ENCODE peak calls at places on chromosomes 13 and 19, in eight cellular contexts. One of them, this sample, is unnamed.

GRCh38 chr19:12779162-12779993 is 4.0 kb upstream of the HOOK2 start:
- DNase-seq in AG09319: peak
- DNase-seq in stromal cell of bone marrow: peak
- DNase-seq in stimulated activated CD8-positive, alpha-beta memory T cell treated with anti-CD3 and anti-CD28 coated beads, Interleukin-7, amount 100 ng/mL, for 1 hour: no peak
- DNase-seq in pancreas: peak
- DNase-seq in activated B cell treated with CpG ODN at 0.5 μM for 24 hours: no peak
- DNase-seq in activated CD4-positive, alpha-beta T cell treated with anti-CD3 and anti-CD28 coated beads, Interleukin-2, amount 50 U/mL, for 1 hour: no peak
- DNase-seq in ELR: peak
- DNase-seq in this sample: peak

GRCh38 chr13:28355822-28356371 is 139.0 kb downstream of the FLT1 start:
- DNase-seq in stimulated activated CD8-positive, alpha-beta memory T cell treated with anti-CD3 and anti-CD28 coated beads, Interleukin-7, amount 100 ng/mL, for 1 hour: no peak
- DNase-seq in activated B cell treated with CpG ODN at 0.5 μM for 24 hours: no peak
- DNase-seq in stromal cell of bone marrow: peak
- DNase-seq in pancreas: no peak
- DNase-seq in activated CD4-positive, alpha-beta T cell treated with anti-CD3 and anti-CD28 coated beads, Interleukin-2, amount 50 U/mL, for 1 hour: no peak
- DNase-seq in AG09319: no peak
- DNase-seq in ELR: peak
- DNase-seq in this sample: peak

GRCh38 chr13:106505295-106505694 is 30.2 kb downstream of the EFNB2 start:
- DNase-seq in ELR: no peak
- DNase-seq in activated B cell treated with CpG ODN at 0.5 μM for 24 hours: no peak
- DNase-seq in stimulated activated CD8-positive, alpha-beta memory T cell treated with anti-CD3 and anti-CD28 coated beads, Interleukin-7, amount 100 ng/mL, for 1 hour: no peak
- DNase-seq in activated CD4-positive, alpha-beta T cell treated with anti-CD3 and anti-CD28 coated beads, Interleukin-2, amount 50 U/mL, for 1 hour: no peak
- DNase-seq in AG09319: no peak
- DNase-seq in pancreas: no peak
- DNase-seq in stromal cell of bone marrow: no peak
- DNase-seq in this sample: no peak

GRCh38 chr13:47076536-47076935 is 179.7 kb upstream of the HTR2A start:
- DNase-seq in pancreas: no peak
- DNase-seq in activated B cell treated with CpG ODN at 0.5 μM for 24 hours: no peak
- DNase-seq in stimulated activated CD8-positive, alpha-beta memory T cell treated with anti-CD3 and anti-CD28 coated beads, Interleukin-7, amount 100 ng/mL, for 1 hour: no peak
- DNase-seq in AG09319: no peak
- DNase-seq in activated CD4-positive, alpha-beta T cell treated with anti-CD3 and anti-CD28 coated beads, Interleukin-2, amount 50 U/mL, for 1 hour: no peak
- DNase-seq in ELR: peak
- DNase-seq in stromal cell of bone marrow: no peak
- DNase-seq in this sample: peak

GRCh38 chr19:46722004-46722380 is 5.1 kb upstream of the PRKD2 start:
- DNase-seq in activated B cell treated with CpG ODN at 0.5 μM for 24 hours: no peak
- DNase-seq in stimulated activated CD8-positive, alpha-beta memory T cell treated with anti-CD3 and anti-CD28 coated beads, Interleukin-7, amount 100 ng/mL, for 1 hour: no peak
- DNase-seq in pancreas: no peak
- DNase-seq in AG09319: no peak
- DNase-seq in ELR: peak
- DNase-seq in stromal cell of bone marrow: no peak
- DNase-seq in activated CD4-positive, alpha-beta T cell treated with anti-CD3 and anti-CD28 coated beads, Interleukin-2, amount 50 U/mL, for 1 hour: no peak
- DNase-seq in this sample: no peak

GRCh38 chr19:41009700-41010235 is 18.7 kb downstream of the CYP2B6 start:
- DNase-seq in activated CD4-positive, alpha-beta T cell treated with anti-CD3 and anti-CD28 coated beads, Interleukin-2, amount 50 U/mL, for 1 hour: no peak
- DNase-seq in pancreas: no peak
- DNase-seq in stromal cell of bone marrow: no peak
- DNase-seq in AG09319: no peak
- DNase-seq in activated B cell treated with CpG ODN at 0.5 μM for 24 hours: no peak
- DNase-seq in ELR: no peak
- DNase-seq in stimulated activated CD8-positive, alpha-beta memory T cell treated with anti-CD3 and anti-CD28 coated beads, Interleukin-7, amount 100 ng/mL, for 1 hour: no peak
- DNase-seq in this sample: no peak

GRCh38 chr19:32748497-32748896 is 28.9 kb downstream of the TDRD12 start:
- DNase-seq in pancreas: no peak
- DNase-seq in AG09319: no peak
- DNase-seq in stromal cell of bone marrow: no peak
- DNase-seq in stimulated activated CD8-positive, alpha-beta memory T cell treated with anti-CD3 and anti-CD28 coated beads, Interleukin-7, amount 100 ng/mL, for 1 hour: no peak
- DNase-seq in activated B cell treated with CpG ODN at 0.5 μM for 24 hours: no peak
- DNase-seq in activated CD4-positive, alpha-beta T cell treated with anti-CD3 and anti-CD28 coated beads, Interleukin-2, amount 50 U/mL, for 1 hour: no peak
- DNase-seq in ELR: no peak
- DNase-seq in this sample: no peak

GRCh38 chr13:24074687-24075086 is 85.8 kb upstream of the SPATA13 start:
- DNase-seq in AG09319: no peak
- DNase-seq in activated CD4-positive, alpha-beta T cell treated with anti-CD3 and anti-CD28 coated beads, Interleukin-2, amount 50 U/mL, for 1 hour: no peak
- DNase-seq in pancreas: peak
- DNase-seq in stromal cell of bone marrow: no peak
- DNase-seq in activated B cell treated with CpG ODN at 0.5 μM for 24 hours: no peak
- DNase-seq in stimulated activated CD8-positive, alpha-beta memory T cell treated with anti-CD3 and anti-CD28 coated beads, Interleukin-7, amount 100 ng/mL, for 1 hour: no peak
- DNase-seq in ELR: no peak
- DNase-seq in this sample: no peak

GRCh38 chr13:97631158-97631557 is 197.2 kb downstream of the RAP2A start:
- DNase-seq in pancreas: no peak
- DNase-seq in activated CD4-positive, alpha-beta T cell treated with anti-CD3 and anti-CD28 coated beads, Interleukin-2, amount 50 U/mL, for 1 hour: no peak
- DNase-seq in stimulated activated CD8-positive, alpha-beta memory T cell treated with anti-CD3 and anti-CD28 coated beads, Interleukin-7, amount 100 ng/mL, for 1 hour: no peak
- DNase-seq in activated B cell treated with CpG ODN at 0.5 μM for 24 hours: no peak
- DNase-seq in stromal cell of bone marrow: no peak
- DNase-seq in ELR: peak
- DNase-seq in AG09319: no peak
- DNase-seq in this sample: peak

GRCh38 chr19:13797870-13798269 is 2.6 kb downstream of the ZSWIM4 start:
- DNase-seq in stimulated activated CD8-positive, alpha-beta memory T cell treated with anti-CD3 and anti-CD28 coated beads, Interleukin-7, amount 100 ng/mL, for 1 hour: no peak
- DNase-seq in activated CD4-positive, alpha-beta T cell treated with anti-CD3 and anti-CD28 coated beads, Interleukin-2, amount 50 U/mL, for 1 hour: no peak
- DNase-seq in AG09319: no peak
- DNase-seq in activated B cell treated with CpG ODN at 0.5 μM for 24 hours: no peak
- DNase-seq in ELR: peak
- DNase-seq in stromal cell of bone marrow: peak
- DNase-seq in pancreas: no peak
- DNase-seq in this sample: peak

GRCh38 chr19:33339016-33339749 is 34.3 kb upstream of the CEBPG start:
- DNase-seq in ELR: peak
- DNase-seq in stimulated activated CD8-positive, alpha-beta memory T cell treated with anti-CD3 and anti-CD28 coated beads, Interleukin-7, amount 100 ng/mL, for 1 hour: no peak
- DNase-seq in stromal cell of bone marrow: no peak
- DNase-seq in pancreas: no peak
- DNase-seq in AG09319: no peak
- DNase-seq in activated CD4-positive, alpha-beta T cell treated with anti-CD3 and anti-CD28 coated beads, Interleukin-2, amount 50 U/mL, for 1 hour: no peak
- DNase-seq in activated B cell treated with CpG ODN at 0.5 μM for 24 hours: no peak
- DNase-seq in this sample: peak

GRCh38 chr19:52741951-52742485 is 7.2 kb upstream of the ZNF611 start:
- DNase-seq in pancreas: no peak
- DNase-seq in activated CD4-positive, alpha-beta T cell treated with anti-CD3 and anti-CD28 coated beads, Interleukin-2, amount 50 U/mL, for 1 hour: no peak
- DNase-seq in ELR: no peak
- DNase-seq in stimulated activated CD8-positive, alpha-beta memory T cell treated with anti-CD3 and anti-CD28 coated beads, Interleukin-7, amount 100 ng/mL, for 1 hour: no peak
- DNase-seq in activated B cell treated with CpG ODN at 0.5 μM for 24 hours: no peak
- DNase-seq in AG09319: no peak
- DNase-seq in stromal cell of bone marrow: no peak
- DNase-seq in this sample: no peak

GRCh38 chr19:12202250-12202649 is 39.4 kb downstream of the ZNF136 start:
- DNase-seq in stromal cell of bone marrow: peak
- DNase-seq in activated B cell treated with CpG ODN at 0.5 μM for 24 hours: peak
- DNase-seq in pancreas: no peak
- DNase-seq in activated CD4-positive, alpha-beta T cell treated with anti-CD3 and anti-CD28 coated beads, Interleukin-2, amount 50 U/mL, for 1 hour: peak
- DNase-seq in ELR: peak
- DNase-seq in stimulated activated CD8-positive, alpha-beta memory T cell treated with anti-CD3 and anti-CD28 coated beads, Interleukin-7, amount 100 ng/mL, for 1 hour: no peak
- DNase-seq in AG09319: no peak
- DNase-seq in this sample: no peak

GRCh38 chr13:88979465-88980180 is 1308.5 kb downstream of the SLITRK5 start:
- DNase-seq in pancreas: no peak
- DNase-seq in stromal cell of bone marrow: no peak
- DNase-seq in ELR: peak
- DNase-seq in activated B cell treated with CpG ODN at 0.5 μM for 24 hours: no peak
- DNase-seq in stimulated activated CD8-positive, alpha-beta memory T cell treated with anti-CD3 and anti-CD28 coated beads, Interleukin-7, amount 100 ng/mL, for 1 hour: no peak
- DNase-seq in activated CD4-positive, alpha-beta T cell treated with anti-CD3 and anti-CD28 coated beads, Interleukin-2, amount 50 U/mL, for 1 hour: no peak
- DNase-seq in AG09319: no peak
- DNase-seq in this sample: no peak

GRCh38 chr19:15118248-15118647 is 11.0 kb downstream of the SYDE1 start:
- DNase-seq in pancreas: no peak
- DNase-seq in AG09319: no peak
- DNase-seq in activated CD4-positive, alpha-beta T cell treated with anti-CD3 and anti-CD28 coated beads, Interleukin-2, amount 50 U/mL, for 1 hour: no peak
- DNase-seq in ELR: no peak
- DNase-seq in stromal cell of bone marrow: no peak
- DNase-seq in stimulated activated CD8-positive, alpha-beta memory T cell treated with anti-CD3 and anti-CD28 coated beads, Interleukin-7, amount 100 ng/mL, for 1 hour: no peak
- DNase-seq in activated B cell treated with CpG ODN at 0.5 μM for 24 hours: no peak
- DNase-seq in this sample: no peak

GRCh38 chr19:14434543-14435319 is 1.6 kb downstream of the PKN1 start:
- DNase-seq in stromal cell of bone marrow: peak
- DNase-seq in activated B cell treated with CpG ODN at 0.5 μM for 24 hours: no peak
- DNase-seq in ELR: peak
- DNase-seq in activated CD4-positive, alpha-beta T cell treated with anti-CD3 and anti-CD28 coated beads, Interleukin-2, amount 50 U/mL, for 1 hour: no peak
- DNase-seq in AG09319: no peak
- DNase-seq in pancreas: peak
- DNase-seq in stimulated activated CD8-positive, alpha-beta memory T cell treated with anti-CD3 and anti-CD28 coated beads, Interleukin-7, amount 100 ng/mL, for 1 hour: no peak
- DNase-seq in this sample: peak

GRCh38 chr19:46859637-46860124 is 1.1 kb upstream of the ARHGAP35 start:
- DNase-seq in pancreas: peak
- DNase-seq in activated B cell treated with CpG ODN at 0.5 μM for 24 hours: no peak
- DNase-seq in stimulated activated CD8-positive, alpha-beta memory T cell treated with anti-CD3 and anti-CD28 coated beads, Interleukin-7, amount 100 ng/mL, for 1 hour: no peak
- DNase-seq in ELR: peak
- DNase-seq in stromal cell of bone marrow: no peak
- DNase-seq in AG09319: no peak
- DNase-seq in activated CD4-positive, alpha-beta T cell treated with anti-CD3 and anti-CD28 coated beads, Interleukin-2, amount 50 U/mL, for 1 hour: no peak
- DNase-seq in this sample: peak

GRCh38 chr13:41356788-41357187 is 45.7 kb downstream of the NAA16 start:
- DNase-seq in activated B cell treated with CpG ODN at 0.5 μM for 24 hours: no peak
- DNase-seq in ELR: no peak
- DNase-seq in AG09319: no peak
- DNase-seq in pancreas: no peak
- DNase-seq in stromal cell of bone marrow: no peak
- DNase-seq in activated CD4-positive, alpha-beta T cell treated with anti-CD3 and anti-CD28 coated beads, Interleukin-2, amount 50 U/mL, for 1 hour: peak
- DNase-seq in stimulated activated CD8-positive, alpha-beta memory T cell treated with anti-CD3 and anti-CD28 coated beads, Interleukin-7, amount 100 ng/mL, for 1 hour: no peak
- DNase-seq in this sample: no peak

GRCh38 chr19:48249502-48250014 is 6.2 kb downstream of the CARD8 start:
- DNase-seq in activated B cell treated with CpG ODN at 0.5 μM for 24 hours: peak
- DNase-seq in pancreas: no peak
- DNase-seq in stromal cell of bone marrow: no peak
- DNase-seq in stimulated activated CD8-positive, alpha-beta memory T cell treated with anti-CD3 and anti-CD28 coated beads, Interleukin-7, amount 100 ng/mL, for 1 hour: peak
- DNase-seq in activated CD4-positive, alpha-beta T cell treated with anti-CD3 and anti-CD28 coated beads, Interleukin-2, amount 50 U/mL, for 1 hour: peak
- DNase-seq in ELR: peak
- DNase-seq in AG09319: no peak
- DNase-seq in this sample: no peak

GRCh38 chr19:57165846-57166245 is 1.4 kb downstream of the DUXA start:
- DNase-seq in ELR: peak
- DNase-seq in AG09319: no peak
- DNase-seq in stimulated activated CD8-positive, alpha-beta memory T cell treated with anti-CD3 and anti-CD28 coated beads, Interleukin-7, amount 100 ng/mL, for 1 hour: no peak
- DNase-seq in pancreas: no peak
- DNase-seq in activated CD4-positive, alpha-beta T cell treated with anti-CD3 and anti-CD28 coated beads, Interleukin-2, amount 50 U/mL, for 1 hour: no peak
- DNase-seq in activated B cell treated with CpG ODN at 0.5 μM for 24 hours: no peak
- DNase-seq in stromal cell of bone marrow: no peak
- DNase-seq in this sample: no peak

GRCh38 chr13:57557979-57558529 is 73.5 kb upstream of the PCDH17 start:
- DNase-seq in AG09319: no peak
- DNase-seq in stromal cell of bone marrow: no peak
- DNase-seq in ELR: no peak
- DNase-seq in pancreas: no peak
- DNase-seq in activated CD4-positive, alpha-beta T cell treated with anti-CD3 and anti-CD28 coated beads, Interleukin-2, amount 50 U/mL, for 1 hour: no peak
- DNase-seq in stimulated activated CD8-positive, alpha-beta memory T cell treated with anti-CD3 and anti-CD28 coated beads, Interleukin-7, amount 100 ng/mL, for 1 hour: no peak
- DNase-seq in activated B cell treated with CpG ODN at 0.5 μM for 24 hours: no peak
- DNase-seq in this sample: no peak

GRCh38 chr13:76455960-76456359 is 430.2 kb downstream of the KCTD12 start:
- DNase-seq in ELR: peak
- DNase-seq in stromal cell of bone marrow: peak
- DNase-seq in stimulated activated CD8-positive, alpha-beta memory T cell treated with anti-CD3 and anti-CD28 coated beads, Interleukin-7, amount 100 ng/mL, for 1 hour: no peak
- DNase-seq in activated B cell treated with CpG ODN at 0.5 μM for 24 hours: no peak
- DNase-seq in AG09319: peak
- DNase-seq in activated CD4-positive, alpha-beta T cell treated with anti-CD3 and anti-CD28 coated beads, Interleukin-2, amount 50 U/mL, for 1 hour: no peak
- DNase-seq in pancreas: no peak
- DNase-seq in this sample: peak

GRCh38 chr13:113216165-113217056 is 7.0 kb downstream of the CUL4A start:
- DNase-seq in stromal cell of bone marrow: peak
- DNase-seq in ELR: peak
- DNase-seq in activated CD4-positive, alpha-beta T cell treated with anti-CD3 and anti-CD28 coated beads, Interleukin-2, amount 50 U/mL, for 1 hour: no peak
- DNase-seq in activated B cell treated with CpG ODN at 0.5 μM for 24 hours: no peak
- DNase-seq in stimulated activated CD8-positive, alpha-beta memory T cell treated with anti-CD3 and anti-CD28 coated beads, Interleukin-7, amount 100 ng/mL, for 1 hour: no peak
- DNase-seq in pancreas: peak
- DNase-seq in AG09319: no peak
- DNase-seq in this sample: peak

GRCh38 chr13:49690133-49690989 is 925 bp downstream of the EBPL start:
- DNase-seq in activated B cell treated with CpG ODN at 0.5 μM for 24 hours: no peak
- DNase-seq in stimulated activated CD8-positive, alpha-beta memory T cell treated with anti-CD3 and anti-CD28 coated beads, Interleukin-7, amount 100 ng/mL, for 1 hour: no peak
- DNase-seq in ELR: peak
- DNase-seq in pancreas: peak
- DNase-seq in activated CD4-positive, alpha-beta T cell treated with anti-CD3 and anti-CD28 coated beads, Interleukin-2, amount 50 U/mL, for 1 hour: no peak
- DNase-seq in stromal cell of bone marrow: no peak
- DNase-seq in AG09319: no peak
- DNase-seq in this sample: peak

GRCh38 chr13:95184317-95184716 is 116.9 kb downstream of the ABCC4 start:
- DNase-seq in stimulated activated CD8-positive, alpha-beta memory T cell treated with anti-CD3 and anti-CD28 coated beads, Interleukin-7, amount 100 ng/mL, for 1 hour: no peak
- DNase-seq in stromal cell of bone marrow: no peak
- DNase-seq in activated B cell treated with CpG ODN at 0.5 μM for 24 hours: no peak
- DNase-seq in ELR: no peak
- DNase-seq in AG09319: no peak
- DNase-seq in activated CD4-positive, alpha-beta T cell treated with anti-CD3 and anti-CD28 coated beads, Interleukin-2, amount 50 U/mL, for 1 hour: no peak
- DNase-seq in pancreas: no peak
- DNase-seq in this sample: no peak

GRCh38 chr13:35723061-35723461 is 246.6 kb upstream of the MAB21L1 start:
- DNase-seq in activated B cell treated with CpG ODN at 0.5 μM for 24 hours: no peak
- DNase-seq in AG09319: peak
- DNase-seq in stromal cell of bone marrow: no peak
- DNase-seq in stimulated activated CD8-positive, alpha-beta memory T cell treated with anti-CD3 and anti-CD28 coated beads, Interleukin-7, amount 100 ng/mL, for 1 hour: no peak
- DNase-seq in pancreas: no peak
- DNase-seq in ELR: peak
- DNase-seq in activated CD4-positive, alpha-beta T cell treated with anti-CD3 and anti-CD28 coated beads, Interleukin-2, amount 50 U/mL, for 1 hour: no peak
- DNase-seq in this sample: peak

GRCh38 chr19:37221136-37221535 is 3.1 kb downstream of the ZNF383 start:
- DNase-seq in activated CD4-positive, alpha-beta T cell treated with anti-CD3 and anti-CD28 coated beads, Interleukin-2, amount 50 U/mL, for 1 hour: no peak
- DNase-seq in ELR: no peak
- DNase-seq in stromal cell of bone marrow: no peak
- DNase-seq in AG09319: no peak
- DNase-seq in pancreas: no peak
- DNase-seq in stimulated activated CD8-positive, alpha-beta memory T cell treated with anti-CD3 and anti-CD28 coated beads, Interleukin-7, amount 100 ng/mL, for 1 hour: no peak
- DNase-seq in activated B cell treated with CpG ODN at 0.5 μM for 24 hours: no peak
- DNase-seq in this sample: no peak

GRCh38 chr13:113897161-113897560 is 33.3 kb upstream of the GAS6 start:
- DNase-seq in activated B cell treated with CpG ODN at 0.5 μM for 24 hours: no peak
- DNase-seq in pancreas: no peak
- DNase-seq in AG09319: peak
- DNase-seq in activated CD4-positive, alpha-beta T cell treated with anti-CD3 and anti-CD28 coated beads, Interleukin-2, amount 50 U/mL, for 1 hour: no peak
- DNase-seq in ELR: peak
- DNase-seq in stromal cell of bone marrow: peak
- DNase-seq in stimulated activated CD8-positive, alpha-beta memory T cell treated with anti-CD3 and anti-CD28 coated beads, Interleukin-7, amount 100 ng/mL, for 1 hour: no peak
- DNase-seq in this sample: peak

GRCh38 chr19:49438261-49438660 is 3.1 kb downstream of the SLC17A7 start:
- DNase-seq in activated B cell treated with CpG ODN at 0.5 μM for 24 hours: no peak
- DNase-seq in stromal cell of bone marrow: no peak
- DNase-seq in AG09319: no peak
- DNase-seq in pancreas: no peak
- DNase-seq in stimulated activated CD8-positive, alpha-beta memory T cell treated with anti-CD3 and anti-CD28 coated beads, Interleukin-7, amount 100 ng/mL, for 1 hour: no peak
- DNase-seq in ELR: no peak
- DNase-seq in activated CD4-positive, alpha-beta T cell treated with anti-CD3 and anti-CD28 coated beads, Interleukin-2, amount 50 U/mL, for 1 hour: no peak
- DNase-seq in this sample: no peak

GRCh38 chr19:54455786-54456422 is 6.9 kb downstream of the LENG8 start:
- DNase-seq in stimulated activated CD8-positive, alpha-beta memory T cell treated with anti-CD3 and anti-CD28 coated beads, Interleukin-7, amount 100 ng/mL, for 1 hour: no peak
- DNase-seq in AG09319: no peak
- DNase-seq in activated CD4-positive, alpha-beta T cell treated with anti-CD3 and anti-CD28 coated beads, Interleukin-2, amount 50 U/mL, for 1 hour: no peak
- DNase-seq in pancreas: peak
- DNase-seq in activated B cell treated with CpG ODN at 0.5 μM for 24 hours: no peak
- DNase-seq in stromal cell of bone marrow: no peak
- DNase-seq in ELR: no peak
- DNase-seq in this sample: no peak

GRCh38 chr13:80618777-80619176 is 277.9 kb upstream of the SPRY2 start:
- DNase-seq in stimulated activated CD8-positive, alpha-beta memory T cell treated with anti-CD3 and anti-CD28 coated beads, Interleukin-7, amount 100 ng/mL, for 1 hour: no peak
- DNase-seq in pancreas: no peak
- DNase-seq in ELR: no peak
- DNase-seq in activated CD4-positive, alpha-beta T cell treated with anti-CD3 and anti-CD28 coated beads, Interleukin-2, amount 50 U/mL, for 1 hour: no peak
- DNase-seq in AG09319: no peak
- DNase-seq in stromal cell of bone marrow: no peak
- DNase-seq in activated B cell treated with CpG ODN at 0.5 μM for 24 hours: no peak
- DNase-seq in this sample: no peak

GRCh38 chr13:49516467-49516866 is 20.7 kb downstream of the PHF11 start:
- DNase-seq in stimulated activated CD8-positive, alpha-beta memory T cell treated with anti-CD3 and anti-CD28 coated beads, Interleukin-7, amount 100 ng/mL, for 1 hour: no peak
- DNase-seq in stromal cell of bone marrow: no peak
- DNase-seq in ELR: no peak
- DNase-seq in AG09319: no peak
- DNase-seq in activated CD4-positive, alpha-beta T cell treated with anti-CD3 and anti-CD28 coated beads, Interleukin-2, amount 50 U/mL, for 1 hour: no peak
- DNase-seq in pancreas: no peak
- DNase-seq in activated B cell treated with CpG ODN at 0.5 μM for 24 hours: no peak
- DNase-seq in this sample: no peak

GRCh38 chr13:51619614-51620013 is 35.4 kb downstream of the WDFY2 start:
- DNase-seq in AG09319: peak
- DNase-seq in stromal cell of bone marrow: peak
- DNase-seq in pancreas: no peak
- DNase-seq in activated B cell treated with CpG ODN at 0.5 μM for 24 hours: no peak
- DNase-seq in ELR: peak
- DNase-seq in stimulated activated CD8-positive, alpha-beta memory T cell treated with anti-CD3 and anti-CD28 coated beads, Interleukin-7, amount 100 ng/mL, for 1 hour: no peak
- DNase-seq in activated CD4-positive, alpha-beta T cell treated with anti-CD3 and anti-CD28 coated beads, Interleukin-2, amount 50 U/mL, for 1 hour: no peak
- DNase-seq in this sample: peak